ENCODE peak calls at places on chromosomes 6 and 20, in eight cellular contexts. O, Z, W, I, A, K, L and Y are unnamed samples.

GRCh38 chr20:3797592-3798404 is 1.7 kb downstream of the CDC25B start:
- DNase-seq in O (peak), Z (no peak), W (no peak), I (no peak), A (peak), K (peak), L (peak), Y (peak)

GRCh38 chr6:158999154-158999668 is 791 bp downstream of the RSPH3 start:
- DNase-seq in O (peak), Z (no peak), W (no peak), I (no peak), A (peak), K (no peak), L (no peak), Y (no peak)

GRCh38 chr20:5932796-5933195 is 17.5 kb downstream of the TRMT6 start:
- DNase-seq in O (no peak), Z (no peak), W (no peak), I (no peak), A (no peak), K (no peak), L (no peak), Y (no peak)

GRCh38 chr6:82371799-82372508 is 8.3 kb downstream of the TPBG start:
- DNase-seq in O (no peak), Z (no peak), W (no peak), I (peak), A (peak), K (no peak), L (no peak), Y (peak)

GRCh38 chr6:39107034-39107433 is 8.0 kb downstream of the SAYSD1 start:
- DNase-seq in O (no peak), Z (no peak), W (no peak), I (no peak), A (no peak), K (no peak), L (no peak), Y (no peak)

GRCh38 chr20:61662946-61663460 is 402.7 kb downstream of the TAF4 start:
- DNase-seq in O (no peak), Z (no peak), W (no peak), I (no peak), A (no peak), K (no peak), L (no peak), Y (no peak)

GRCh38 chr6:75315978-75316377 is 31.4 kb upstream of the TMEM30A start:
- DNase-seq in O (no peak), Z (no peak), W (no peak), I (no peak), A (no peak), K (no peak), L (no peak), Y (no peak)

GRCh38 chr6:158290659-158291058 is 21.6 kb upstream of the TULP4 start:
- DNase-seq in O (no peak), Z (no peak), W (no peak), I (no peak), A (no peak), K (peak), L (peak), Y (no peak)

GRCh38 chr6:43856005-43856765 is 86.2 kb downstream of the VEGFA start:
- DNase-seq in O (peak), Z (peak), W (no peak), I (no peak), A (peak), K (no peak), L (no peak), Y (peak)

GRCh38 chr6:35601331-35602132 is 87.2 kb downstream of the FKBP5 start:
- DNase-seq in O (peak), Z (peak), W (no peak), I (peak), A (peak), K (peak), L (peak), Y (peak)

GRCh38 chr6:112296122-112296521 is 41.8 kb upstream of the LAMA4 start:
- DNase-seq in O (peak), Z (peak), W (no peak), I (peak), A (peak), K (no peak), L (no peak), Y (peak)

GRCh38 chr6:115360602-115361325 is 699.9 kb downstream of the FRK start:
- DNase-seq in O (no peak), Z (no peak), W (no peak), I (no peak), A (no peak), K (no peak), L (no peak), Y (peak)

GRCh38 chr6:117206951-117207687 is 58.2 kb upstream of the VGLL2 start:
- DNase-seq in O (peak), Z (peak), W (peak), I (no peak), A (no peak), K (no peak), L (no peak), Y (peak)

GRCh38 chr6:144469144-144469575 is 184.0 kb downstream of the UTRN start:
- DNase-seq in O (no peak), Z (no peak), W (no peak), I (no peak), A (no peak), K (no peak), L (peak), Y (no peak)

GRCh38 chr20:51388227-51388626 is 154.3 kb downstream of the NFATC2 start:
- DNase-seq in O (peak), Z (no peak), W (no peak), I (no peak), A (no peak), K (no peak), L (no peak), Y (peak)

GRCh38 chr20:59932616-59933295 is 681 bp downstream of the SYCP2 start:
- DNase-seq in O (no peak), Z (no peak), W (no peak), I (no peak), A (no peak), K (no peak), L (no peak), Y (no peak)